ENCODE peak calls at places on chromosomes 6 and 20, in five cellular contexts. A, F, O, D and L are unnamed samples.

GRCh38 chr6:155234167-155234566 is 29.6 kb upstream of the CLDN20 start:
- DNase-seq in A (no peak), F (no peak), O (no peak), D (no peak), L (no peak)

GRCh38 chr6:78340755-78341154 is 526.6 kb upstream of the IRAK1BP1 start:
- DNase-seq in A (no peak), F (no peak), O (no peak), D (no peak), L (no peak)

GRCh38 chr6:168161371-168161750 is 82.3 kb upstream of the FRMD1 start:
- DNase-seq in A (no peak), F (no peak), O (no peak), D (no peak), L (no peak)

GRCh38 chr6:15232836-15233510 is 12.9 kb upstream of the JARID2 start:
- DNase-seq in A (no peak), F (no peak), O (no peak), D (no peak), L (no peak)

GRCh38 chr6:89436226-89436625 is 3.3 kb downstream of the ANKRD6 start:
- DNase-seq in A (peak), F (no peak), O (no peak), D (no peak), L (no peak)

GRCh38 chr20:35665949-35666288 is 1.2 kb upstream of the CPNE1 start:
- DNase-seq in A (no peak), F (no peak), O (no peak), D (no peak), L (no peak)

GRCh38 chr20:49584418-49585382 is 16.8 kb upstream of the PTGIS start:
- DNase-seq in A (no peak), F (no peak), O (no peak), D (no peak), L (no peak)

GRCh38 chr6:170243791-170244291 is 47.0 kb downstream of the DLL1 start:
- DNase-seq in A (no peak), F (peak), O (no peak), D (no peak), L (no peak)

GRCh38 chr6:168865-169455 is 123.3 kb upstream of the DUSP22 start:
- DNase-seq in A (peak), F (no peak), O (no peak), D (no peak), L (peak)

GRCh38 chr20:44785768-44786167 is 24.6 kb downstream of the RIMS4 start:
- DNase-seq in A (peak), F (no peak), O (peak), D (no peak), L (peak)

GRCh38 chr6:137291441-137291840 is 72.3 kb upstream of the IFNGR1 start:
- DNase-seq in A (peak), F (peak), O (peak), D (no peak), L (no peak)

GRCh38 chr20:32621914-32622584 is 36.9 kb upstream of the NOL4L start:
- DNase-seq in A (no peak), F (no peak), O (no peak), D (no peak), L (no peak)

GRCh38 chr20:3697588-3698235 is 14.7 kb downstream of the SIGLEC1 start:
- DNase-seq in A (no peak), F (no peak), O (no peak), D (no peak), L (no peak)

GRCh38 chr20:50916257-50916656 is 15.0 kb downstream of the ADNP start:
- DNase-seq in A (peak), F (no peak), O (peak), D (no peak), L (no peak)

GRCh38 chr20:21437816-21438215 is 40.5 kb upstream of the NKX2-4 start:
- DNase-seq in A (no peak), F (no peak), O (no peak), D (no peak), L (no peak)

GRCh38 chr20:38927902-38928578 is 1.8 kb downstream of the FAM83D start:
- DNase-seq in A (peak), F (no peak), O (peak), D (no peak), L (peak)

GRCh38 chr6:11650711-11651110 is 113.2 kb downstream of the TMEM170B start:
- DNase-seq in A (no peak), F (no peak), O (no peak), D (no peak), L (no peak)

GRCh38 chr6:112087916-112088315 is 525 bp downstream of the FAM229B start:
- DNase-seq in A (no peak), F (no peak), O (no peak), D (no peak), L (peak)

GRCh38 chr6:32982084-32982701 is 13.8 kb downstream of the BRD2 start:
- DNase-seq in A (peak), F (no peak), O (no peak), D (no peak), L (peak)

GRCh38 chr20:47309806-47310426 is 46.6 kb downstream of the ZMYND8 start:
- DNase-seq in A (no peak), F (no peak), O (no peak), D (no peak), L (no peak)

GRCh38 chr6:55953384-55953783 is 78.0 kb upstream of the BMP5 start:
- DNase-seq in A (peak), F (no peak), O (peak), D (no peak), L (peak)

GRCh38 chr6:140319209-140319608 is 944.8 kb upstream of the CITED2 start:
- DNase-seq in A (no peak), F (no peak), O (peak), D (no peak), L (no peak)

GRCh38 chr6:145015739-145016558 is 719.4 kb downstream of the EPM2A start:
- DNase-seq in A (peak), F (no peak), O (peak), D (no peak), L (peak)

GRCh38 chr6:97473979-97474378 is 191.0 kb upstream of the MMS22L start:
- DNase-seq in A (no peak), F (no peak), O (no peak), D (no peak), L (no peak)

GRCh38 chr6:45966797-45967196 is 48.9 kb downstream of the CLIC5 start:
- DNase-seq in A (no peak), F (no peak), O (no peak), D (no peak), L (no peak)

GRCh38 chr6:154276810-154277577 is 79.6 kb downstream of the IPCEF1 start:
- DNase-seq in A (peak), F (no peak), O (no peak), D (no peak), L (peak)

GRCh38 chr6:78832091-78832808 is 35.1 kb upstream of the IRAK1BP1 start:
- DNase-seq in A (no peak), F (no peak), O (no peak), D (no peak), L (no peak)

GRCh38 chr20:24683676-24684075 is 214.2 kb downstream of the SYNDIG1 start:
- DNase-seq in A (no peak), F (no peak), O (no peak), D (no peak), L (no peak)